ENCODE peak calls at places on chromosomes 2 and 18, in seven cellular contexts. D is mesendoderm; T is CD8-positive, alpha-beta T cell; I is CD8-positive, alpha-beta memory T cell; H is GM23338; A is right cardiac atrium; E is ovary. M is an unnamed sample. For H3K4me1, the result is how much of the 10 kb centered on the place peaks cover.

GRCh38 chr2:156110890-156111289 is 221.6 kb downstream of the NR4A2 start:
- DNase-seq in D (peak), E (no peak), A (peak), I (peak), H (peak), T (peak), M (no peak)

GRCh38 chr2:237464757-237465391 is 22.2 kb upstream of the MLPH start:
- DNase-seq in D (no peak), A (no peak), T (no peak), I (no peak), E (no peak), H (no peak), M (no peak)

GRCh38 chr2:169301596-169302330 is 60.6 kb downstream of the LRP2 start:
- DNase-seq in A (no peak), E (no peak), T (no peak), H (peak), I (no peak), D (no peak), M (no peak)

GRCh38 chr2:16773080-16773713 is 107.6 kb upstream of the CYRIA start:
- DNase-seq in T (no peak), E (no peak), H (peak), D (peak), A (no peak), I (no peak), M (no peak)

GRCh38 chr2:200319587-200320337 is 13.3 kb downstream of the SPATS2L start:
- DNase-seq in H (no peak), D (peak), E (no peak), I (no peak), T (no peak), A (no peak), M (no peak)

GRCh38 chr2:2056531-2056930 is 274.5 kb downstream of the MYT1L start:
- DNase-seq in D (no peak), E (no peak), I (no peak), T (no peak), A (no peak), H (no peak), M (no peak)

GRCh38 chr2:207698303-207698702 is 13.1 kb upstream of the CCNYL1 start:
- DNase-seq in E (no peak), D (no peak), I (no peak), A (no peak), H (no peak), T (no peak), M (no peak)

GRCh38 chr2:197209742-197210408 is 100.7 kb downstream of the ANKRD44 start:
- DNase-seq in I (peak), A (no peak), T (peak), D (peak), E (no peak), H (no peak), M (no peak)

GRCh38 chr2:118882693-118883336 is 35.4 kb upstream of the EN1 start:
- DNase-seq in E (no peak), A (peak), T (peak), I (peak), H (peak), D (peak), M (no peak)

GRCh38 chr2:16644204-16644925 is 21.3 kb downstream of the CYRIA start:
- DNase-seq in I (no peak), D (no peak), H (no peak), A (no peak), T (no peak), E (no peak), M (no peak)

GRCh38 chr2:197435598-197436435 is 989 bp upstream of the SF3B1 start:
- DNase-seq in H (peak), E (no peak), D (no peak), A (no peak), I (no peak), T (no peak), M (no peak)

GRCh38 chr18:31102020-31102684 is at the start of gene DSC2:
- DNase-seq in I (no peak), H (peak), A (peak), E (peak), D (peak), T (no peak), M (no peak)

GRCh38 chr2:234495801-234496441 is 960 bp downstream of the ARL4C start:
- DNase-seq in D (peak), H (peak), I (peak), T (peak), A (peak), E (no peak), M (no peak)

GRCh38 chr2:237629739-237630138 is 2.4 kb downstream of the LRRFIP1 start:
- DNase-seq in E (no peak), A (no peak), H (no peak), T (no peak), I (no peak), D (no peak), M (no peak)

GRCh38 chr2:19843992-19844515 is 57.7 kb downstream of the TTC32 start:
- DNase-seq in I (no peak), D (no peak), E (no peak), T (no peak), A (no peak), H (no peak), M (no peak)

GRCh38 chr2:101474752-101475384 is at the start of gene RFX8:
- DNase-seq in I (peak), A (peak), D (peak), E (peak), H (peak), T (peak), M (peak)

GRCh38 chr2:199395311-199395710 is 62.4 kb downstream of the SATB2 start:
- DNase-seq in I (no peak), E (no peak), D (no peak), A (no peak), T (no peak), H (no peak), M (no peak)

GRCh38 chr2:96881349-96882195 is 11.7 kb upstream of the SEMA4C start:
- DNase-seq in E (no peak), T (no peak), D (peak), H (peak), A (no peak), I (no peak), M (no peak)

GRCh38 chr2:197158591-197159550 is 151.7 kb downstream of the ANKRD44 start:
- DNase-seq in A (no peak), I (no peak), T (no peak), H (no peak), E (no peak), D (no peak), M (no peak)

GRCh38 chr18:23890589-23890988 is 124.0 kb upstream of the TTC39C start:
- DNase-seq in E (no peak), D (no peak), A (no peak), T (no peak), H (no peak), I (no peak), M (no peak)

GRCh38 chr2:202064206-202064880 is 8.7 kb upstream of the KIAA2012 start:
- DNase-seq in A (no peak), D (peak), E (no peak), H (peak), I (no peak), T (no peak), M (no peak)

GRCh38 chr2:3535794-3536681 is 16.7 kb upstream of the ADI1 start:
- DNase-seq in E (peak), I (no peak), D (peak), H (no peak), T (no peak), A (peak), M (peak)

GRCh38 chr2:128301501-128301966 is 17.1 kb downstream of the HS6ST1 start:
- DNase-seq in H (no peak), T (no peak), E (peak), D (no peak), A (peak), I (no peak), M (no peak)

GRCh38 chr2:222281495-222281894 is 17.3 kb downstream of the PAX3 start:
- DNase-seq in T (no peak), A (no peak), H (no peak), I (no peak), D (no peak), E (no peak), M (no peak)

GRCh38 chr2:219570194-219570923 is 980 bp downstream of the OBSL1 start:
- DNase-seq in T (no peak), H (peak), E (peak), D (no peak), I (no peak), A (peak), M (no peak)

GRCh38 chr2:184425083-184425482 is 173.2 kb upstream of the ZNF804A start:
- DNase-seq in A (no peak), D (no peak), E (no peak), H (no peak), I (no peak), T (no peak), M (no peak)

GRCh38 chr2:102356381-102356712 is 751 bp downstream of the IL18R1 start:
- DNase-seq in T (no peak), E (no peak), A (no peak), H (no peak), I (no peak), D (no peak), M (no peak)

GRCh38 chr2:15800489-15801329 is 139.6 kb upstream of the MYCN start:
- DNase-seq in I (no peak), T (no peak), D (peak), H (peak), A (peak), E (no peak), M (peak)

GRCh38 chr2:1736045-1736444 is 8.3 kb downstream of the PXDN start:
- DNase-seq in A (no peak), D (no peak), T (no peak), I (no peak), E (no peak), H (no peak), M (no peak)

GRCh38 chr2:95530734-95531133 is 46.2 kb upstream of the TRIM43B start:
- DNase-seq in A (no peak), H (no peak), E (no peak), T (no peak), I (no peak), D (no peak), M (no peak)

GRCh38 chr2:222926915-222927314 is 66.1 kb downstream of the ACSL3 start:
- DNase-seq in D (no peak), E (no peak), T (no peak), A (no peak), I (no peak), H (no peak), M (no peak)

GRCh38 chr2:234981197-234982095 is 29.6 kb downstream of the SH3BP4 start:
- DNase-seq in T (no peak), I (no peak), E (peak), A (peak), D (peak), H (peak), M (peak)

GRCh38 chr2:219368690-219369108 is 19.0 kb downstream of the DNPEP start:
- DNase-seq in I (no peak), H (no peak), T (no peak), A (no peak), D (no peak), E (no peak), M (no peak)

GRCh38 chr2:169107645-169108044 is 38.3 kb downstream of the DHRS9 start:
- DNase-seq in H (no peak), E (no peak), D (no peak), T (peak), A (no peak), I (peak), M (no peak)

GRCh38 chr2:52632543-52632942 is 1135.1 kb upstream of the CHAC2 start:
- DNase-seq in D (peak), I (no peak), T (no peak), H (peak), E (no peak), A (no peak), M (no peak)

GRCh38 chr2:42916394-42916793 is 124.0 kb upstream of the HAAO start:
- DNase-seq in A (peak), E (no peak), H (no peak), T (no peak), I (no peak), D (no peak), M (no peak)

GRCh38 chr2:195251221-195251620 is 405.8 kb upstream of the SLC39A10 start:
- DNase-seq in D (peak), H (no peak), E (no peak), I (no peak), A (no peak), T (no peak), M (no peak)

GRCh38 chr2:157443090-157443489 is 799 bp downstream of the CYTIP start:
- DNase-seq in T (no peak), D (no peak), I (no peak), H (no peak), E (no peak), A (no peak), M (no peak)

GRCh38 chr2:27752551-27753237 is 18.8 kb upstream of the MRPL33 start:
- DNase-seq in D (peak), E (no peak), T (no peak), I (no peak), H (peak), A (peak), M (no peak)

GRCh38 chr2:217897816-217898806 is 104.7 kb downstream of the TNS1 start:
- DNase-seq in D (no peak), I (no peak), T (no peak), E (peak), H (no peak), A (peak), M (no peak)
- H3K4me1 ChIP-seq in D (under half), I (under half), T (under half), E (under half), H (under half), A (half or more), M (under half)

DNA sequence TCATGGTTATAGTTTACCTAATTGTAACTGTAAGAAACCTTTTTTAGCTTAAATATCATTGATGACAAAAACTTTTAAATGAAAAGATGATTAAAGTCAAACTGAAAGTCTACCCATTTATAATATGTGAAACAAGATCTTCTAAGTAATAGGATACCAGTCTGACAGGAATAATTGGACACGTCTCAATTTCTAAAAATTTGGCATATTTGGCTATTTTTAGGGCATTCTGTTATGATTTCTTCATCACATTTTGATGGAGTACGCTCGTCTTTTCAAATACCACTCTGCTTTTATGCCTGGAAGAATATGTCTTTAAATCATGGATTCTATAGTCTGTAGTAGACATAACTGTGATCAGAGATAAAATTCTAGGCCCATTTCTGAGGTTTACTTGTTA is 1.3 kb downstream of the R3HDM1 start:
- DNase-seq in A (no peak), I (no peak), E (no peak), H (no peak), D (no peak), T (no peak), M (no peak)
- H3K4me1 ChIP-seq in A (under half), I (under half), E (under half), H (under half), D (under half), T (under half), M (under half)

GRCh38 chr2:80395251-80395650 is 90.7 kb upstream of the LRRTM1 start:
- DNase-seq in I (no peak), E (no peak), D (no peak), H (no peak), T (no peak), A (no peak), M (no peak)

GRCh38 chr2:80396276-80396675 is 91.7 kb upstream of the LRRTM1 start:
- DNase-seq in T (no peak), D (no peak), H (no peak), A (no peak), E (no peak), I (no peak), M (no peak)

GRCh38 chr2:80392446-80392845 is 87.9 kb upstream of the LRRTM1 start:
- DNase-seq in I (no peak), A (no peak), H (no peak), T (no peak), D (no peak), E (no peak), M (no peak)

DNA sequence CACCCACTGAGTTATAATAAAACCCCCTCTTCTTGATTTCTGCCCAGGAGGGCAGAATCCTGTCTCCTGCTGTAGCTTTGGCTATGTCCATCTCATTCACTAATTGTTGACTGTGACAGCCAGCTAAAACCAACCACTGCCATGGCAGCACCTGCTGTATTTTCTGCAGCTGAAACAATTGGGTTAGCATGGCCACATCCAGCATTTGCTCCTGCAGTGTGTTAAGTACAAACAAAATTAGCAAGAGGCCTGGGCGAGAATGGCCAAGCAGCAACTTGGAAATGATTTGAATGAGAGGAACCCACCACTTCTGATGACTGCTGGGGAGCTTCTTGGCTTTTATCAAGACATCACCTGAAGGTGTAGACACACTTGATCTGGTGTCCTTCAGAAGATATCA is 89.4 kb upstream of the LRRTM1 start:
- DNase-seq in T (no peak), A (no peak), H (no peak), I (no peak), D (no peak), E (no peak), M (no peak)
- H3K4me1 ChIP-seq in T (under half), A (under half), H (under half), I (under half), D (under half), E (under half), M (under half)

GRCh38 chr2:10912076-10912731 is 470 bp downstream of the KCNF1 start:
- DNase-seq in T (no peak), I (no peak), E (no peak), A (no peak), H (peak), D (no peak), M (no peak)
- H3K4me1 ChIP-seq in T (under half), I (under half), E (under half), A (under half), H (under half), D (under half), M (under half)

GRCh38 chr2:174664084-174664759 is 66.6 kb upstream of the WIPF1 start:
- DNase-seq in E (no peak), I (no peak), D (no peak), H (no peak), T (no peak), A (no peak), M (no peak)
- H3K4me1 ChIP-seq in E (under half), I (under half), D (under half), H (under half), T (under half), A (under half), M (half or more)

GRCh38 chr2:46984034-46984433 is 68.4 kb upstream of the MCFD2 start:
- DNase-seq in A (no peak), H (no peak), D (no peak), E (peak), I (no peak), T (no peak), M (no peak)
- H3K4me1 ChIP-seq in A (under half), H (under half), D (under half), E (under half), I (under half), T (under half), M (half or more)

DNA sequence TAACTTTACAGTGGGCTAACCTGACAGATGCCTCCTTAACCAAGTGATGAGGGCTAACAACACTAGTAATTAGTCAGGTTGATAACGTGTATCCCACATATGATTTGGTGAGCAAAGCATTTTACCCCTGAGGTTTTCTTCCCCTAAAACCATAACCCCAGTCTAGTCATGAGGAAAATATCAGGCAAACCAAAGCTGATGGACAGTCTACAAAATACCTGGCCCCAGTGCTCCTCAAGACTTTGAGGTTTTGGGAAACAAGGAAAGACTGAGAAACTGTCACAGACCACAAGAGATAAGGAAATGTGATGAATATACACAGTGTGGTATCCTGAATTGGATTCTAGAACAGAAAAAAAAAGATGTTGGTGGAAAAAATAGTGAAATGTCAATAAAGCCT is 28.5 kb downstream of the MAP3K20 start:
- DNase-seq in A (no peak), D (no peak), T (no peak), E (no peak), I (no peak), H (no peak), M (no peak)
- H3K4me1 ChIP-seq in A (under half), D (under half), T (under half), E (under half), I (under half), H (under half), M (under half)

GRCh38 chr2:63856302-63856600 is 14.6 kb downstream of the UGP2 start:
- DNase-seq in A (no peak), T (peak), E (no peak), H (no peak), D (no peak), I (peak), M (no peak)
- H3K4me1 ChIP-seq in A (under half), T (under half), E (under half), H (under half), D (under half), I (half or more), M (under half)